ENCODE peak calls at places on chromosomes 4 and X, in seven cellular contexts. One of them, this sample, is unnamed.

GRCh38 chr4:157514711-157515110 is 294.2 kb downstream of the GRIA2 start:
- DNase-seq in HFFc6: no peak
- DNase-seq in fibroblast of mammary gland: no peak
- DNase-seq in IMR-90: no peak
- DNase-seq in lower leg skin: no peak
- DNase-seq in HL-60: no peak
- DNase-seq in suprapubic skin: no peak
- DNase-seq in this sample: no peak

GRCh38 chr4:36255575-36255974 is 11.3 kb upstream of the ARAP2 start:
- DNase-seq in lower leg skin: no peak
- DNase-seq in HL-60: peak
- DNase-seq in HFFc6: no peak
- DNase-seq in suprapubic skin: no peak
- DNase-seq in fibroblast of mammary gland: no peak
- DNase-seq in IMR-90: no peak
- DNase-seq in this sample: no peak

GRCh38 chr4:61411241-61411640 is 211.1 kb downstream of the ADGRL3 start:
- DNase-seq in fibroblast of mammary gland: peak
- DNase-seq in suprapubic skin: no peak
- DNase-seq in HL-60: no peak
- DNase-seq in lower leg skin: no peak
- DNase-seq in IMR-90: no peak
- DNase-seq in HFFc6: no peak
- DNase-seq in this sample: no peak

GRCh38 chrX:109684136-109684535 is 48.9 kb downstream of the ACSL4 start:
- DNase-seq in suprapubic skin: no peak
- DNase-seq in HL-60: no peak
- DNase-seq in HFFc6: peak
- DNase-seq in lower leg skin: no peak
- DNase-seq in IMR-90: peak
- DNase-seq in fibroblast of mammary gland: peak
- DNase-seq in this sample: no peak

GRCh38 chr4:109574443-109574850 is 14.4 kb downstream of the MCUB start:
- DNase-seq in HL-60: peak
- DNase-seq in IMR-90: no peak
- DNase-seq in lower leg skin: no peak
- DNase-seq in suprapubic skin: no peak
- DNase-seq in fibroblast of mammary gland: peak
- DNase-seq in HFFc6: no peak
- DNase-seq in this sample: no peak

GRCh38 chr4:16437836-16438235 is 211.6 kb upstream of the TAPT1 start:
- DNase-seq in fibroblast of mammary gland: peak
- DNase-seq in IMR-90: peak
- DNase-seq in HFFc6: peak
- DNase-seq in lower leg skin: no peak
- DNase-seq in HL-60: no peak
- DNase-seq in suprapubic skin: no peak
- DNase-seq in this sample: no peak

GRCh38 chrX:41558531-41558930 is 111.4 kb downstream of the NYX start:
- DNase-seq in HL-60: peak
- DNase-seq in HFFc6: no peak
- DNase-seq in suprapubic skin: no peak
- DNase-seq in lower leg skin: no peak
- DNase-seq in fibroblast of mammary gland: peak
- DNase-seq in IMR-90: peak
- DNase-seq in this sample: no peak

GRCh38 chr4:169925678-169926077 is 100.5 kb downstream of the MFAP3L start:
- DNase-seq in fibroblast of mammary gland: no peak
- DNase-seq in HL-60: no peak
- DNase-seq in suprapubic skin: no peak
- DNase-seq in lower leg skin: no peak
- DNase-seq in IMR-90: no peak
- DNase-seq in HFFc6: no peak
- DNase-seq in this sample: no peak

GRCh38 chrX:150088766-150089518 is 150.7 kb upstream of the EOLA2 start:
- DNase-seq in HFFc6: no peak
- DNase-seq in lower leg skin: no peak
- DNase-seq in HL-60: no peak
- DNase-seq in IMR-90: no peak
- DNase-seq in suprapubic skin: no peak
- DNase-seq in fibroblast of mammary gland: no peak
- DNase-seq in this sample: no peak
- TF ChIP-seq CTCF in HFFc6: no peak
- TF ChIP-seq CTCF in lower leg skin: no peak
- TF ChIP-seq CTCF in HL-60: no peak
- TF ChIP-seq CTCF in IMR-90: no peak
- TF ChIP-seq CTCF in suprapubic skin: no peak
- TF ChIP-seq CTCF in fibroblast of mammary gland: no peak
- TF ChIP-seq CTCF in this sample: no peak

DNA sequence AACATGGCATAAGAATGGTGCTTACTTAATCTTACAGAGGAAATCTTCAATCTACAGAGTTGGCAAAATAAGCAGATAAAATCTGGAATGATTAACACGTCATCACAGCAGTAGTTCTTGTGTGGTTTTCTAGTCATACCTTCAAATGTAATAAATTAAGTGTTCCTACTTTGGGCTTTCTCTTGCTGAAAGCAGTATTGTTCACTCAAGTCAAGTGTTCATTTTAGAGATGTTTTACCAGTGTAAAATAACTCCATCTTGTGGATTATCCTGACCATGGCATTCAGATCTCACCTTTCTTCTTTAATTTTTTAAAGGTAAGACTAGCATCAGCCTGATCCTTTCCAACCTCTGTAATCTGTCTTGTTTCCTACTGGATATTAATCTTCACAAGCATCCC is 72.9 kb downstream of the ADAMTS3 start:
- DNase-seq in HFFc6: no peak
- DNase-seq in IMR-90: no peak
- DNase-seq in suprapubic skin: no peak
- DNase-seq in lower leg skin: no peak
- DNase-seq in HL-60: no peak
- DNase-seq in fibroblast of mammary gland: peak
- DNase-seq in this sample: no peak
- TF ChIP-seq CTCF in HFFc6: peak
- TF ChIP-seq CTCF in IMR-90: peak
- TF ChIP-seq CTCF in suprapubic skin: no peak
- TF ChIP-seq CTCF in lower leg skin: no peak
- TF ChIP-seq CTCF in HL-60: no peak
- TF ChIP-seq CTCF in fibroblast of mammary gland: peak
- TF ChIP-seq CTCF in this sample: no peak

GRCh38 chr4:112189754-112190153 is 41.8 kb upstream of the AP1AR start:
- DNase-seq in HL-60: no peak
- DNase-seq in IMR-90: peak
- DNase-seq in HFFc6: peak
- DNase-seq in suprapubic skin: no peak
- DNase-seq in lower leg skin: no peak
- DNase-seq in fibroblast of mammary gland: peak
- DNase-seq in this sample: no peak
- TF ChIP-seq CTCF in HL-60: no peak
- TF ChIP-seq CTCF in IMR-90: peak
- TF ChIP-seq CTCF in HFFc6: peak
- TF ChIP-seq CTCF in suprapubic skin: no peak
- TF ChIP-seq CTCF in lower leg skin: no peak
- TF ChIP-seq CTCF in fibroblast of mammary gland: peak
- TF ChIP-seq CTCF in this sample: no peak

GRCh38 chrX:124023838-124024238 is 62.3 kb downstream of the STAG2 start:
- DNase-seq in fibroblast of mammary gland: peak
- DNase-seq in lower leg skin: no peak
- DNase-seq in HFFc6: peak
- DNase-seq in IMR-90: peak
- DNase-seq in HL-60: no peak
- DNase-seq in suprapubic skin: no peak
- DNase-seq in this sample: no peak

GRCh38 chrX:124015721-124016120 is 54.2 kb downstream of the STAG2 start:
- DNase-seq in HL-60: no peak
- DNase-seq in lower leg skin: no peak
- DNase-seq in IMR-90: no peak
- DNase-seq in suprapubic skin: no peak
- DNase-seq in HFFc6: no peak
- DNase-seq in fibroblast of mammary gland: no peak
- DNase-seq in this sample: no peak

DNA sequence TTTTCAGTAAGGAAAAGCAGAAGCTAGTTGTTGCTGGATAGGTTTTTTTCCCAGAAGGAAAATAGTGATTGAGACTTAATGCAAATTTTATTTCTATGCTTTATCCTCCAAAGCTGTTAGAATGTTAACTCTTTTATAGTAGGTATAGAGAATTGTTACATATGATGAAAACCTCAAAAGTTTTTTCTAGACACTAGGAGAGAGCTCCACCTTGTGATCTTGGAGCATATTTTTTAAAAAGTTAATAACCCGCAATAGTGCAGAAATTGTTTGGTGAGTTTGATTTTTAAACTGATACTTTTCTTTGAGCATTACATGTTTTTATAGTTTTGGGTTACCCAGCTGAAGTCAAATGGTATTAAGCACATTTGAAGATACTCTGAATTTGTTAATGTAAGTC is 56.5 kb downstream of the STAG2 start:
- DNase-seq in HFFc6: no peak
- DNase-seq in HL-60: no peak
- DNase-seq in fibroblast of mammary gland: peak
- DNase-seq in IMR-90: peak
- DNase-seq in suprapubic skin: no peak
- DNase-seq in lower leg skin: no peak
- DNase-seq in this sample: no peak
- TF ChIP-seq CTCF in HFFc6: peak
- TF ChIP-seq CTCF in HL-60: no peak
- TF ChIP-seq CTCF in fibroblast of mammary gland: no peak
- TF ChIP-seq CTCF in IMR-90: peak
- TF ChIP-seq CTCF in suprapubic skin: no peak
- TF ChIP-seq CTCF in lower leg skin: no peak
- TF ChIP-seq CTCF in this sample: no peak

GRCh38 chr4:27084685-27085356 is 224.2 kb downstream of the STIM2 start:
- DNase-seq in IMR-90: peak
- DNase-seq in suprapubic skin: no peak
- DNase-seq in HFFc6: no peak
- DNase-seq in lower leg skin: peak
- DNase-seq in fibroblast of mammary gland: peak
- DNase-seq in HL-60: peak
- DNase-seq in this sample: no peak
- TF ChIP-seq CTCF in IMR-90: peak
- TF ChIP-seq CTCF in suprapubic skin: no peak
- TF ChIP-seq CTCF in HFFc6: peak
- TF ChIP-seq CTCF in lower leg skin: no peak
- TF ChIP-seq CTCF in fibroblast of mammary gland: no peak
- TF ChIP-seq CTCF in HL-60: no peak
- TF ChIP-seq CTCF in this sample: no peak

GRCh38 chrX:85569096-85569495 is 189.6 kb upstream of the POF1B start:
- DNase-seq in lower leg skin: no peak
- DNase-seq in fibroblast of mammary gland: no peak
- DNase-seq in HFFc6: no peak
- DNase-seq in suprapubic skin: no peak
- DNase-seq in HL-60: no peak
- DNase-seq in IMR-90: no peak
- DNase-seq in this sample: no peak

GRCh38 chrX:85573801-85574200 is 194.3 kb upstream of the POF1B start:
- DNase-seq in HFFc6: no peak
- DNase-seq in IMR-90: no peak
- DNase-seq in suprapubic skin: no peak
- DNase-seq in HL-60: no peak
- DNase-seq in fibroblast of mammary gland: no peak
- DNase-seq in lower leg skin: no peak
- DNase-seq in this sample: no peak

GRCh38 chrX:85570496-85570895 is 191.0 kb upstream of the POF1B start:
- DNase-seq in HL-60: no peak
- DNase-seq in fibroblast of mammary gland: no peak
- DNase-seq in HFFc6: no peak
- DNase-seq in suprapubic skin: no peak
- DNase-seq in IMR-90: no peak
- DNase-seq in lower leg skin: no peak
- DNase-seq in this sample: no peak

DNA sequence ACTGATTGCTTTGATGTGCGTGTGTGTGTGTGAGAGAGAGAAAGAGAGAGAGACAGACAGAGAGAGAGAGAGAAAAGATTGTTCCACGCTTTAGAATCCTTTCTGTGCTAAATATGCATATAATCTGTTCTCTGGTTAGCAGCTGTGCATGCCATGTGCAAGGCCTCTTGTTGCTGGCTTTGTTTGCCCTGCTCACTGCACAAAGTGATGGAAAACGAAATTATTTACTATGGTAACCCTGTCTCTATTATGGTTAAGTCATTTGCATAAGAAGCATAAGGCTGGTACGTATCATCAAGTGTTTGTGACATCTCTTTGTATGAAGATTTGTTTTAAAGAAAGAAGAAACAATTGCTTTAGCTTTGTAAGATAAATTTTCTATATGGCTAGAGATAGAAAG is 190.2 kb upstream of the POF1B start:
- DNase-seq in HL-60: no peak
- DNase-seq in HFFc6: no peak
- DNase-seq in IMR-90: no peak
- DNase-seq in suprapubic skin: no peak
- DNase-seq in fibroblast of mammary gland: no peak
- DNase-seq in lower leg skin: no peak
- DNase-seq in this sample: no peak
- TF ChIP-seq CTCF in HL-60: no peak
- TF ChIP-seq CTCF in HFFc6: no peak
- TF ChIP-seq CTCF in IMR-90: no peak
- TF ChIP-seq CTCF in suprapubic skin: no peak
- TF ChIP-seq CTCF in fibroblast of mammary gland: no peak
- TF ChIP-seq CTCF in lower leg skin: no peak
- TF ChIP-seq CTCF in this sample: no peak

This sample was measured in activated B cell treated with CpG ODN at 0.5 μM for 24 hours.